ENCODE peak calls at places on chromosomes 1 and 21, in four cellular contexts. J is transverse colon; X is uterus; B is CD8-positive, alpha-beta T cell. O is an unnamed sample. For H3K9me3, the result is how much of the 10 kb centered on the place peaks cover.

GRCh38 chr1:2425875-2426274 is 13.5 kb upstream of the PEX10 start:
- DNase-seq in J (no peak), X (no peak), B (no peak), O (no peak)

GRCh38 chr1:181094813-181095212 is 6.3 kb downstream of the IER5 start:
- DNase-seq in J (peak), X (peak), B (no peak), O (no peak)

GRCh38 chr1:203282720-203283542 is 22.4 kb upstream of the BTG2 start:
- DNase-seq in J (no peak), X (no peak), B (no peak), O (no peak)

GRCh38 chr1:81617308-81618027 is 183.3 kb upstream of the ADGRL2 start:
- DNase-seq in J (no peak), X (no peak), B (no peak), O (no peak)

GRCh38 chr1:187053876-187054275 is 225.1 kb downstream of the PLA2G4A start:
- DNase-seq in J (no peak), X (no peak), B (no peak), O (no peak)

GRCh38 chr1:39047374-39048229 is 21.5 kb downstream of the NDUFS5 start:
- DNase-seq in J (no peak), X (peak), B (no peak), O (no peak)

GRCh38 chr21:16113052-16113715 is 383.4 kb downstream of the USP25 start:
- DNase-seq in J (no peak), X (no peak), B (no peak), O (no peak)

GRCh38 chr1:22687191-22687590 is 23.4 kb upstream of the EPHB2 start:
- DNase-seq in J (no peak), X (no peak), B (no peak), O (no peak)

GRCh38 chr1:224507771-224508523 is 73.3 kb upstream of the WDR26 start:
- DNase-seq in J (no peak), X (no peak), B (no peak), O (no peak)

GRCh38 chr1:172670316-172670715 is 11.4 kb downstream of the FASLG start:
- DNase-seq in J (no peak), X (no peak), B (no peak), O (no peak)

GRCh38 chr1:64320470-64320869 is 117.0 kb downstream of the UBE2U start:
- DNase-seq in J (no peak), X (no peak), B (no peak), O (no peak)

GRCh38 chr1:116763787-116764465 is 9.7 kb downstream of the CD2 start:
- DNase-seq in J (peak), X (no peak), B (no peak), O (peak)

GRCh38 chr1:27542463-27543273 is 52.7 kb upstream of the WASF2 start:
- DNase-seq in J (peak), X (peak), B (no peak), O (peak)

GRCh38 chr1:15168479-15168878 is 14.9 kb downstream of the TMEM51 start:
- DNase-seq in J (no peak), X (no peak), B (no peak), O (no peak)

GRCh38 chr1:30889506-30889905 is 19.1 kb downstream of the SDC3 start:
- DNase-seq in J (no peak), X (no peak), B (no peak), O (no peak)

GRCh38 chr1:26112407-26112775 is 767 bp downstream of the PDIK1L start:
- DNase-seq in J (no peak), X (no peak), B (no peak), O (no peak)

GRCh38 chr21:9750341-9751086 is 770.9 kb upstream of the TPTE start:
- DNase-seq in J (no peak), X (no peak), B (no peak), O (no peak)
- H3K9me3 ChIP-seq in J (under half), X (under half), B (under half), O (under half)

GRCh38 chr1:83637586-83637985 is 361.3 kb downstream of the TTLL7 start:
- DNase-seq in J (no peak), X (no peak), B (no peak), O (no peak)

GRCh38 chr1:83637009-83637408 is 361.9 kb downstream of the TTLL7 start:
- DNase-seq in J (no peak), X (no peak), B (no peak), O (no peak)

GRCh38 chr1:83627045-83627444 is 371.9 kb downstream of the TTLL7 start:
- DNase-seq in J (no peak), X (no peak), B (no peak), O (no peak)

GRCh38 chr1:83631836-83632235 is 367.1 kb downstream of the TTLL7 start:
- DNase-seq in J (no peak), X (no peak), B (no peak), O (no peak)

GRCh38 chr1:83632906-83633305 is 366.0 kb downstream of the TTLL7 start:
- DNase-seq in J (no peak), X (no peak), B (no peak), O (no peak)
- H3K9me3 ChIP-seq in J (under half), X (under half), B (under half), O (under half)

DNA sequence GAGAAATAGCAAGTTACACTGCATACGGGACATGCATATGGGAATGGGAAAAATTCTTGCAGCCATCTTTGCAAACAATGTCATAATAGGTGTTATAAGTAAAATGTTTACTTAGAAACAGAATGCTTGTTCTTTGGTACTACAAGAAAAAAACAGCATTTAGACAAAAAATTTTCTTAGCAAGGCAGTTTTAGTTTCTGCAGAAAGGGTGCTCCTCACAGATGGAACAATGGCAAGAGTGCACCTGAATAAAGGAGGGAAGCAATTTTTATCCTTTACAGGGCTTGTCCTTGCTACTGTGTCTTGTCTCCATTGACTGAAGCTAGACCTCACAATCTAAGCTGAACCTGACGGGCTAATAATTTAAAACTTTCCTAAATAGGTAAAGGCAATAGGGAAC is 79.2 kb upstream of the DESI2 start:
- DNase-seq in J (no peak), X (no peak), B (no peak), O (no peak)
- H3K9me3 ChIP-seq in J (under half), X (under half), B (under half), O (under half)

DNA sequence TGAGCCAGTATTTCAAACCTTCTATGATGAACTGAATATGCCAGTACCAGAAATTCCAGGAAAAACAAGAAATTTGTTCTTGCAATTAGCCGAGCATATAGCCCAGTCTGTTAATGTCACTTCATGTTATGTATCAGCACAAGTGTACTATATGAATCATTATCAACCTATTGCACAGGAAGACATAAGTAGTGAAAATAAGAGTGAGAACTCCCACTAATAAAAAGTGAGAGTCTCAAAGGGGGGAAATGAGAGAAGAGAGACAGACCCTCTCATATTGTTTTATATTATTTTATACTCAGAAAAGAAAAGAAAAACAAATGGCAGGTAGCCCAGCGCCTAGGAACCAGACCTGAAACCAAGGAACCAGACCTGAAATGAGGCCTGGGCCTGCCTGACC is 16.2 kb downstream of the JMJD4 start:
- DNase-seq in J (no peak), X (no peak), B (no peak), O (no peak)
- H3K9me3 ChIP-seq in J (under half), X (under half), B (under half), O (half or more)

GRCh38 chr1:152125834-152126443 is 10.7 kb upstream of the TCHH start:
- DNase-seq in J (no peak), X (no peak), B (no peak), O (no peak)

GRCh38 chr1:152130186-152130585 is 14.9 kb upstream of the TCHH start:
- DNase-seq in J (no peak), X (no peak), B (no peak), O (no peak)
- H3K9me3 ChIP-seq in J (under half), X (under half), B (under half), O (under half)